ENCODE peak calls at places on chromosome 9, in five cellular contexts. E, D, C, L and Y are unnamed samples.

GRCh38 chr9:136582977-136583735 is 37.3 kb upstream of the NOTCH1 start:
- DNase-seq in E (no peak), D (no peak), C (no peak), L (no peak), Y (no peak)

GRCh38 chr9:10701906-10702305 is 89.1 kb upstream of the PTPRD start:
- DNase-seq in E (no peak), D (no peak), C (no peak), L (no peak), Y (no peak)

GRCh38 chr9:3942351-3942750 is 357.5 kb downstream of the GLIS3 start:
- DNase-seq in E (no peak), D (no peak), C (no peak), L (no peak), Y (no peak)

GRCh38 chr9:136328011-136328621 is 777 bp downstream of the GPSM1 start:
- DNase-seq in E (peak; percentile 44), D (no peak), C (peak; percentile 57), L (no peak), Y (peak; percentile 38)

GRCh38 chr9:136177224-136177623 is 27.7 kb downstream of the LHX3 start:
- DNase-seq in E (no peak), D (no peak), C (no peak), L (peak; percentile 11), Y (no peak)

GRCh38 chr9:88090151-88090581 is 48.1 kb downstream of the SPATA31C2 start:
- DNase-seq in E (no peak), D (no peak), C (no peak), L (no peak), Y (no peak)

GRCh38 chr9:29078063-29078660 is 1504.9 kb upstream of the C9orf72 start:
- DNase-seq in E (peak; percentile 31), D (no peak), C (peak; percentile 84), L (no peak), Y (no peak)

GRCh38 chr9:125638239-125638638 is 68.8 kb downstream of the MAPKAP1 start:
- DNase-seq in E (no peak), D (no peak), C (no peak), L (no peak), Y (no peak)

GRCh38 chr9:129140397-129141065 is 29.3 kb downstream of the PTPA start:
- DNase-seq in E (peak; percentile 78), D (peak; percentile 63), C (peak; percentile 49), L (peak; percentile 50), Y (no peak)

GRCh38 chr9:112224401-112225289 is 49.5 kb upstream of the SUSD1 start:
- DNase-seq in E (peak; percentile 86), D (peak; percentile 65), C (peak; percentile 53), L (no peak), Y (no peak)

GRCh38 chr9:112489876-112490661 is 3.4 kb downstream of the KIAA1958 start:
- DNase-seq in E (peak; percentile 9), D (no peak), C (no peak), L (no peak), Y (no peak)

GRCh38 chr9:124016152-124017063 is 4.8 kb downstream of the LHX2 start:
- DNase-seq in E (no peak), D (no peak), C (no peak), L (no peak), Y (no peak)
- TF ChIP-seq EZH2 in E (no peak), D (no peak), C (no peak), L (peak; percentile 100), Y (peak; percentile 98)

GRCh38 chr9:90882991-90883600 is 81.5 kb downstream of the SYK start:
- DNase-seq in E (no peak), D (no peak), C (no peak), L (no peak), Y (no peak)

GRCh38 chr9:90880066-90880465 is 78.4 kb downstream of the SYK start:
- DNase-seq in E (no peak), D (no peak), C (no peak), L (no peak), Y (no peak)

GRCh38 chr9:90880669-90881068 is 79.0 kb downstream of the SYK start:
- DNase-seq in E (no peak), D (no peak), C (no peak), L (no peak), Y (no peak)

GRCh38 chr9:90883661-90884060 is 82.0 kb downstream of the SYK start:
- DNase-seq in E (no peak), D (no peak), C (no peak), L (no peak), Y (no peak)

DNA sequence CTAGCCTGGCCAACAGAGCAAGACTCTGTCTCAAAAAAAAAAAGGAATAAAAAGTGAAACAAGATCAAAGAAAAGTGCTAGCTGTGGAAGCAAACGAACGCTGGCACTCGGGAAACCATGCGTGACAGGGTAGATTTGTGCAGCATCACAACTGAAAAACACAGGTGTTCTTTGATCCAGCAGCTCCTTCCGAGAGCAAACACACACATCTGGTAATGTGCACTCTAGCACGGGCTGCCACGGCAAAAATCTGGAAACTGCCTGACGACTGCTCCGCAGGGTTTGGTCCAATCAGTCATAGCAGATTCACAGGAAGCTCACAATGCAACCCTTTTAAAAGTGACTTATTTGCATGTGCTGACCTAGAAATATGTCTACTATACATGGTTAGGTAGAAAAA is 80.0 kb downstream of the SYK start:
- DNase-seq in E (peak; percentile 15), D (no peak), C (no peak), L (no peak), Y (no peak)
- H3K4me2 ChIP-seq in E (no peak overlapping the region), D (no peak overlapping the region), C (no peak overlapping the region), L (no peak overlapping the region), Y (no peak overlapping the region)

GRCh38 chr9:104864675-104865104 is 63.3 kb downstream of the ABCA1 start:
- DNase-seq in E (peak; percentile 83), D (no peak), C (no peak), L (no peak), Y (no peak)
- TF ChIP-seq EZH2 in E (no peak), D (no peak), C (no peak), L (no peak), Y (no peak)

GRCh38 chr9:34046784-34047379 is 1.8 kb downstream of the UBAP2 start:
- DNase-seq in E (peak; percentile 36), D (no peak), C (peak; percentile 23), L (peak; percentile 11), Y (no peak)
- H3K4me2 ChIP-seq in E (peak overlapping the region; percentile 93), D (peak overlapping the region; percentile 90), C (peak overlapping the region; percentile 93), L (peak overlapping the region; percentile 80), Y (peak overlapping the region; percentile 87)

GRCh38 chr9:97852399-97853055 is 499 bp upstream of the FOXE1 start:
- DNase-seq in E (no peak), D (no peak), C (no peak), L (peak; percentile 62), Y (no peak)
- TF ChIP-seq EZH2 in E (peak; percentile 99), D (no peak), C (no peak), L (peak; percentile 97), Y (peak; percentile 92)

GRCh38 chr9:78428640-78429039 is 131.7 kb downstream of the PSAT1 start:
- DNase-seq in E (no peak), D (no peak), C (no peak), L (no peak), Y (no peak)

DNA sequence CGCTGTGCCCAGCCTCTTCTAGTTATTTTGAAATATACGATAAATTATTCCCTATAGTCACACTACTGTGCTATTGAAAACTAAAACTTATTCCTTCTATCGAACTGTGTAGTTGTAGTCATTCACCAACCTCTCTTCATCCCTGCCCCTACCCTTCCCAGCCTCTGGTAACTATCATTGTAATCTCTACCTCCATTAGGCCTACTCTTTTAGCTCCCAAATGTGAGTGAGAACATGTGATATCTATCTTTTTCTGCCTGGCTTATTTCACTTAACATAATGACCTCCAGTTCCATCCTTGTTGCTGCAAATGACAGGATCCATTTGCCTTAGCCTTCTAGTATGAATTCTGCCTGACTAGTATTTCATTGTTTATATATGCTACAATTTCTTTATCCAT is 127.4 kb downstream of the PSAT1 start:
- DNase-seq in E (no peak), D (no peak), C (no peak), L (no peak), Y (no peak)
- H3K4me2 ChIP-seq in E (no peak overlapping the region), D (no peak overlapping the region), C (no peak overlapping the region), L (no peak overlapping the region), Y (no peak overlapping the region)

DNA sequence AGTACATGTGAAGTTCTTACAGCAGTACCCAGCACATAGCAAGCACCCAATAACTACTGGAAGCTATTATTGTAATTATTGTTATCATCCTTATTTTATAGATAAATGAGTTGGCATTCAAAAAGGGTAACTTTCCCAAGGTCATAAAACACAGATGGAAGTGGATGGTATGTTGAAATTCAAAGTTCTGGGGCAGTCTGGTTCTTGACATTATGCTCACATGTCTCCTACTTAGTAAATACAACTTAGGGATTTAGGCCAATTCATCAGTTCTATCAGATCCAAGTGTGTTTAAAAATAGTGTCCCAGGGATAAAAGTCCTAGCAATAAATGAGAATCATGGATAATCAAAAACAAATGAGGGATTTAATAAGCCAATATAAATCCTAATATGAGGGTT is 265.2 kb downstream of the ADAMTSL1 start:
- DNase-seq in E (no peak), D (no peak), C (no peak), L (no peak), Y (no peak)
- TF ChIP-seq EZH2 in E (no peak), D (no peak), C (no peak), L (no peak), Y (no peak)

GRCh38 chr9:111161015-111161415 is 122.7 kb upstream of the LPAR1 start:
- DNase-seq in E (peak; percentile 91), D (no peak), C (peak; percentile 62), L (no peak), Y (no peak)
- H3K4me2 ChIP-seq in E (peak overlapping the region; percentile 27), D (no peak overlapping the region), C (no peak overlapping the region), L (no peak overlapping the region), Y (no peak overlapping the region)

GRCh38 chr9:97502222-97502983 is 937 bp downstream of the TMOD1 start:
- DNase-seq in E (no peak), D (peak; percentile 31), C (no peak), L (peak; percentile 67), Y (no peak)
- TF ChIP-seq EZH2 in E (peak; percentile 27), D (no peak), C (no peak), L (peak; percentile 76), Y (peak; percentile 95)